ENCODE peak calls at places on chromosomes 1 and 21, in six cellular contexts. Q is pancreas, I is bronchial epithelial cell, H is cardiac fibroblast, P is fibroblast of mammary gland, J is Peyer's patch. Y is an unnamed sample.

GRCh38 chr1:103949714-103950113 is 200.0 kb downstream of the AMY1C start:
- DNase-seq in Q (no peak), I (no peak), H (no peak), P (no peak), J (no peak), Y (no peak)

GRCh38 chr1:39852214-39852791 is 31.0 kb downstream of the TRIT1 start:
- DNase-seq in Q (no peak), I (peak), H (no peak), P (peak), J (no peak), Y (no peak)

GRCh38 chr21:35527358-35527757 is 478.3 kb upstream of the RUNX1 start:
- DNase-seq in Q (no peak), I (no peak), H (no peak), P (no peak), J (no peak), Y (no peak)

GRCh38 chr1:37258068-37258467 is 216.3 kb upstream of the ZC3H12A start:
- DNase-seq in Q (no peak), I (no peak), H (no peak), P (no peak), J (no peak), Y (no peak)

GRCh38 chr1:198575715-198576641 is 35.5 kb upstream of the ATP6V1G3 start:
- DNase-seq in Q (no peak), I (peak), H (no peak), P (peak), J (no peak), Y (no peak)

GRCh38 chr1:230104395-230105244 is 37.6 kb downstream of the GALNT2 start:
- DNase-seq in Q (peak), I (peak), H (peak), P (peak), J (peak), Y (peak)

GRCh38 chr1:71641013-71641412 is 560.2 kb upstream of the ZRANB2 start:
- DNase-seq in Q (no peak), I (no peak), H (no peak), P (no peak), J (no peak), Y (no peak)

GRCh38 chr1:167689569-167689925 is 32.2 kb upstream of the MPZL1 start:
- DNase-seq in Q (no peak), I (no peak), H (no peak), P (peak), J (no peak), Y (no peak)

GRCh38 chr1:153946622-153947246 is at the start of gene DENND4B:
- DNase-seq in Q (peak), I (peak), H (peak), P (peak), J (peak), Y (no peak)

GRCh38 chr21:37008705-37009104 is 2.2 kb downstream of the RIPPLY3 start:
- DNase-seq in Q (no peak), I (no peak), H (no peak), P (no peak), J (no peak), Y (no peak)

GRCh38 chr1:2350486-2350885 is 40.9 kb downstream of the MORN1 start:
- DNase-seq in Q (no peak), I (no peak), H (no peak), P (no peak), J (no peak), Y (no peak)

GRCh38 chr1:93980320-93980744 is 71.1 kb upstream of the GCLM start:
- DNase-seq in Q (no peak), I (no peak), H (no peak), P (no peak), J (no peak), Y (no peak)

GRCh38 chr1:27141266-27142003 is 13.5 kb downstream of the SLC9A1 start:
- DNase-seq in Q (peak), I (peak), H (no peak), P (no peak), J (no peak), Y (no peak)

GRCh38 chr1:89757532-89757931 is 63.3 kb upstream of the LRRC8D start:
- DNase-seq in Q (no peak), I (no peak), H (peak), P (peak), J (no peak), Y (no peak)

GRCh38 chr1:53478186-53478585 is 19.0 kb downstream of the DMRTB1 start:
- DNase-seq in Q (no peak), I (no peak), H (no peak), P (no peak), J (no peak), Y (no peak)

GRCh38 chr1:167401260-167401873 is 117.0 kb downstream of the CD247 start:
- DNase-seq in Q (peak), I (peak), H (peak), P (peak), J (no peak), Y (peak)

GRCh38 chr1:18874036-18874435 is 14.6 kb upstream of the TAS1R2 start:
- DNase-seq in Q (no peak), I (no peak), H (no peak), P (no peak), J (no peak), Y (no peak)

GRCh38 chr1:1122078-1122811 is 6.4 kb upstream of the C1orf159 start:
- DNase-seq in Q (peak), I (peak), H (peak), P (peak), J (peak), Y (peak)

GRCh38 chr1:1124508-1124785 is 8.6 kb upstream of the C1orf159 start:
- DNase-seq in Q (no peak), I (no peak), H (no peak), P (no peak), J (peak), Y (no peak)

GRCh38 chr1:1122981-1123480 is 7.1 kb upstream of the C1orf159 start:
- DNase-seq in Q (no peak), I (no peak), H (no peak), P (no peak), J (peak), Y (no peak)

GRCh38 chr1:1124786-1125642 is 9.1 kb upstream of the C1orf159 start:
- DNase-seq in Q (peak), I (no peak), H (no peak), P (no peak), J (peak), Y (no peak)

DNA sequence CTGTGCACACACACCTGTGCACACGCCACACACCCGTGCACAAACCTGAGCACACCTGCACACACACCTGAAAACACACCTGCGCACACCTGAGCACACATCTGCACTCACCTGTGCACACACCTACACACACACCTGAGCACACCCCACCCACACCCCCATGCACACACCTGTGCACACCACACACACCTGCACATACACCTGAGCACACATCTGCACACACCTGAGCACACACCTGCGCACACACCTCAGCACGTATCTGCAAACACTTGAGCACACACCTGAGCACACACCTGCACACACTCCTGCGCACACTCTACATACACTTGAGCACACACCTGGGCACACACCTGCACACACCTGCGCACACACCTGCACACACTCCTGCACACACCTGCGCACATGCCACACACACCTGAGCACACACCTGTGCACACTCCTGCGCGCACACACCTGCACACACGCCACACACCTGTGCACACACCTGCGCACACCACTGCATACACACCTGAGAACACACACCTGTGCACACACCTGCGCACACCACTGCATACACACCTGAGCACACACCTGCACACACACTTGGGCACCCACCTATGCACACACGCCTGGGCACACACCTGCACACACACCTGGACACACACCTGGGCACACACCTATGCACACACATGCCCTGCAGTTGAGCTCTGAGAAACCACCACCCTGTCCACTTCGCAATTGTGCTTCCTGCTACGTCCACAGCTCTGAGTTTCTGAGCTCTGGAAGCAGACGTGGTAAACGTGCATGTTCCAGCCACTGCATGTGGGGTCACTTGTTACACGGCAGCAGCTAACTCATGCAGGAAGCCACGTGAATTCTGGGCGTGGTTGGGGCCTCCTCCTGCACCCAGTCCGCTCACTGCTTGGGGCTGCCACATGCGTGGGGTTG is 8.0 kb upstream of the C1orf159 start:
- DNase-seq in Q (no peak), I (no peak), H (peak), P (peak), J (no peak), Y (no peak)
- H3K4me3 ChIP-seq in Q (no peak), I (no peak), H (no peak), P (no peak), J (no peak), Y (no peak)

GRCh38 chr1:16371725-16372124 is 4.7 kb downstream of the SZRD1 start:
- DNase-seq in Q (no peak), I (peak), H (peak), P (no peak), J (no peak), Y (no peak)

GRCh38 chr1:16366722-16367257 is at the start of gene SZRD1:
- DNase-seq in Q (peak), I (peak), H (peak), P (peak), J (peak), Y (peak)

GRCh38 chr1:16369821-16370220 is 2.8 kb downstream of the SZRD1 start:
- DNase-seq in Q (no peak), I (no peak), H (no peak), P (no peak), J (no peak), Y (no peak)

GRCh38 chr1:16367968-16368910 is 1.2 kb downstream of the SZRD1 start:
- DNase-seq in Q (no peak), I (peak), H (peak), P (no peak), J (no peak), Y (no peak)

DNA sequence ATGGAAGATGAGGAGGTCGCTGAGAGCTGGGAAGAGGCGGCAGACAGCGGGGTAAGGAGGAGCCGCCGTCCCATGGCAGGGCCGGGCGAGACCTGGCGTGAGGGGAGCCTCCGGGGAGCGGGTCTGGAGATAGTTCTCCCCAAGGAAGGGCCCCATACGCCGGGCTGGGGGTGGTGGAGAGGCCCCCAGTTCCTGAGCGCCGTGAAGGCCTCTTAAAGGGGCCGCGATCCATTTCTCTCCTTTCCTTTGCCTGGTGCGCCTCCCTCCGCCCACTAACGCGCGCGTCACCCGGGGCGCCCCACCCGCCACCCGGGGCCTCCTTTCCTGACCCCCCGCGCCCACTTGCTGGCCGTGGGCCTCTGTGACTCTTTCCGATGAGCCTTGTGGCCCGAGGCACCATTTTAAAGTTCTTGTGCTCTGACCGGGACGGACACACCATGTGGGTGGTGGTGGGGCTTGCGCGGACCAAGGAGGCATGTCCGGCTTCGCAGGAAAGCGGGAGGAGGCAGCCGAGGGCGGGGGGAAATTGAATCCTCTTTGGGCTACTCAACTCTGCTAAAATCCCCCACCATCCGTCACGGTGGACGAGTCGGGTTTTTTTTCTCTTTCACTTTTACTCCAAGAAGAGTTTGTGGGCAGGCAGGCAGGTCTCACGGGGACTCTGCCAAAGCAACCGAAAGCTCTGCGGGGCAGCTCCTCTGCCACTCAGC is 371 bp downstream of the SZRD1 start:
- DNase-seq in Q (peak), I (peak), H (peak), P (peak), J (no peak), Y (peak)
- TF ChIP-seq CTCF in Q (no peak), I (no peak), H (no peak), P (no peak), J (no peak), Y (no peak)

GRCh38 chr1:26066857-26067256 is 573 bp downstream of the TRIM63 start:
- DNase-seq in Q (no peak), I (no peak), H (peak), P (no peak), J (no peak), Y (no peak)
- H3K4me3 ChIP-seq in Q (no peak), I (no peak), H (no peak), P (no peak), J (no peak), Y (no peak)

DNA sequence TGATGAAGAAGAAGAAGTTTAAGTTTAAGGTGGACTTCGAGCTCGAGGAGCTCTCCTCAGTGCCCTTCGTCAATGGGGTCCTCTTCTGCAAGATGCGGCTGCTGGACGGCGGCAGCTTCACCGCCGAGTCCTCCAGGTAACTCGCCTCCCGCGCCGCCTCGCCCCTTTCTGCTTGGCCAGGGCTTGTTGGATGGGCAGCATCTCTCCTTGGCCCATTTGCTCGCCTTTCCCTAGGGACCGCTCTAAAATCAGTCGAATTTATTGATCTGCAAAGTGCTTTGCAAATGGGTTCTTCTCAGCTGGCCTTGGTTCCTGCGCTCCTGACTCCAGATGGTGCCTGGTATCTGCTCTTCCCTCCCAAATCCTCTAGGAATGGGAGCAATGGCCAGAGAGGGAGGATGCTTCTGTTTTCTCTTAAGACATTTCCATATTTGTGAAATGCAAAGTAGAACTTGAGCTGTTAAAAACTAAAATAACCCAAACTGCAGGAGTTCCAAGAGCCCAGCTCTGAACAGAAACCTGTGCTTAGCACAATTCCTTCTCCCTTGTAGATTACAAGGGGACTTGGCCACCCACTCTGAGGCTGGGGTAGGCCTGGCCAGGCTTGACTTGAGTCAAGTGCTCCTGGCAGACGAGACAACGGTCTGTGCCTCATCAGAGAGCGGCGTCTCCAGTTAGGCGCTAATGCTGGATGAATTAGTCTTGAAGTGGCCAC is 687 bp downstream of the EEIG2 start:
- DNase-seq in Q (peak), I (peak), H (peak), P (peak), J (peak), Y (no peak)
- TF ChIP-seq CTCF in Q (no peak), I (no peak), H (peak), P (peak), J (no peak), Y (peak)

GRCh38 chr1:109370712-109371270 is 26.9 kb downstream of the SORT1 start:
- DNase-seq in Q (no peak), I (peak), H (peak), P (peak), J (no peak), Y (peak)

GRCh38 chr1:109369167-109369746 is 28.5 kb downstream of the SORT1 start:
- DNase-seq in Q (no peak), I (no peak), H (no peak), P (peak), J (no peak), Y (no peak)

GRCh38 chr1:109368464-109368863 is 29.3 kb downstream of the SORT1 start:
- DNase-seq in Q (no peak), I (no peak), H (no peak), P (no peak), J (no peak), Y (no peak)

GRCh38 chr1:109373051-109373593 is 24.6 kb downstream of the SORT1 start:
- DNase-seq in Q (no peak), I (no peak), H (no peak), P (no peak), J (no peak), Y (no peak)

DNA sequence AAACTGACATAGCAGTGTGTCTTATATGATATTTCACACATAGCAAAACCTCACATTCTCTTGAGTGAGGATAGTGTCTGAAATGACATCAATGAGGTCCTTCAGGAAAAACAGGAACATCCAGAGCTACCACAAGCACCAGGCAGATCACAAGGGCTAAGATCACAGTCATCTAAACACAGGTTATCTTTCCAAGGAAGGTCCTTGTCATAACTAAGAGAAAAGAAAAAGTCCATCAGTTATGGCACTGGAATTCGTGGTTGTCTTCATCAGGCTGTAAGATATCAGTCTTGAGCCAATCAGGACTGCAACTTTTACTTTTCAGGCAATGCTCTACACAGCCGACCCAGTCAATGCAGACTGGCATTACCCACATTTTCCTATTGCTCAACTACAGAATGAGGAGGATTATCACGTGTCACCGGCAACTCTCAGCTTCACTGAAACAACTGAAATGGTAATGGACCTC is 26.4 kb downstream of the SORT1 start:
- DNase-seq in Q (no peak), I (peak), H (peak), P (peak), J (no peak), Y (no peak)
- H3K4me3 ChIP-seq in Q (no peak), I (no peak), H (peak), P (peak), J (no peak), Y (peak)

Y was measured in astrocyte of the cerebellum.